ENCODE peak calls at places on chromosomes 7 and 10, in seven cellular contexts. R is CD4-positive, alpha-beta T cell; E is cardiac muscle cell; T is AG04450; O is thyroid gland; P is A549; N is lower lobe of right lung. Q is an unnamed sample.

GRCh38 chr7:126720232-126720631 is 532.5 kb downstream of the GRM8 start:
- DNase-seq in R (no peak), E (no peak), T (no peak), O (no peak), P (no peak), N (no peak), Q (no peak)

GRCh38 chr7:23469150-23469960 is 936 bp downstream of the IGF2BP3 start:
- DNase-seq in R (no peak), E (peak; percentile 54), T (no peak), O (no peak), P (no peak), N (no peak), Q (peak; percentile 21)

GRCh38 chr7:97001221-97001620 is 4.1 kb upstream of the DLX6 start:
- DNase-seq in R (no peak), E (no peak), T (no peak), O (no peak), P (no peak), N (no peak), Q (no peak)

GRCh38 chr7:6435486-6436384 is 12.0 kb downstream of the DAGLB start:
- DNase-seq in R (peak; percentile 83), E (peak; percentile 85), T (peak; percentile 64), O (peak; percentile 60), P (peak; percentile 95), N (peak; percentile 84), Q (peak; percentile 79)

GRCh38 chr10:36170943-36171501 is 528.9 kb upstream of the FZD8 start:
- DNase-seq in R (no peak), E (no peak), T (no peak), O (no peak), P (no peak), N (no peak), Q (no peak)

GRCh38 chr10:121240556-121240955 is 357.7 kb downstream of the FGFR2 start:
- DNase-seq in R (no peak), E (no peak), T (no peak), O (no peak), P (no peak), N (no peak), Q (no peak)

GRCh38 chr10:23439452-23439919 is 611 bp downstream of the OTUD1 start:
- DNase-seq in R (peak; percentile 16), E (peak; percentile 59), T (no peak), O (no peak), P (peak; percentile 17), N (no peak), Q (no peak)

GRCh38 chr7:140062118-140062527 is 628 bp downstream of the PARP12 start:
- DNase-seq in R (peak; percentile 20), E (no peak), T (no peak), O (peak; percentile 33), P (no peak), N (peak; percentile 67), Q (peak; percentile 50)

GRCh38 chr10:116978906-116979305 is 26.1 kb downstream of the SHTN1 start:
- DNase-seq in R (no peak), E (no peak), T (no peak), O (no peak), P (no peak), N (no peak), Q (no peak)

GRCh38 chr7:30930621-30931020 is 19.0 kb downstream of the AQP1 start:
- DNase-seq in R (no peak), E (peak; percentile 92), T (no peak), O (no peak), P (no peak), N (no peak), Q (no peak)

GRCh38 chr7:66250711-66251110 is 45.6 kb downstream of the TPST1 start:
- DNase-seq in R (no peak), E (no peak), T (peak; percentile 38), O (no peak), P (peak; percentile 20), N (no peak), Q (no peak)

GRCh38 chr7:57245206-57245605 is 113.0 kb upstream of the ZNF479 start:
- DNase-seq in R (no peak), E (no peak), T (no peak), O (no peak), P (no peak), N (no peak), Q (no peak)
- H3K9me3 ChIP-seq in R (peaks cover 20% of the 10 kb centered on the region), E (no peaks in the 10 kb centered on the region), T (peaks cover 65% of the 10 kb centered on the region), O (no peaks in the 10 kb centered on the region), P (peaks cover 12% of the 10 kb centered on the region), N (peaks cover 23% of the 10 kb centered on the region), Q (peaks cover 2% of the 10 kb centered on the region)

GRCh38 chr10:131250454-131251145 is 60.9 kb downstream of the TCERG1L start:
- DNase-seq in R (no peak), E (peak; percentile 28), T (no peak), O (peak; percentile 70), P (no peak), N (peak; percentile 35), Q (no peak)

GRCh38 chr10:131249957-131250347 is 61.6 kb downstream of the TCERG1L start:
- DNase-seq in R (no peak), E (peak; percentile 49), T (no peak), O (peak; percentile 19), P (no peak), N (no peak), Q (no peak)

GRCh38 chr10:131252586-131253276 is 58.8 kb downstream of the TCERG1L start:
- DNase-seq in R (no peak), E (no peak), T (no peak), O (no peak), P (no peak), N (peak; percentile 32), Q (no peak)

GRCh38 chr10:131249238-131249956 is 62.1 kb downstream of the TCERG1L start:
- DNase-seq in R (no peak), E (no peak), T (no peak), O (peak; percentile 69), P (no peak), N (peak; percentile 41), Q (no peak)

DNA sequence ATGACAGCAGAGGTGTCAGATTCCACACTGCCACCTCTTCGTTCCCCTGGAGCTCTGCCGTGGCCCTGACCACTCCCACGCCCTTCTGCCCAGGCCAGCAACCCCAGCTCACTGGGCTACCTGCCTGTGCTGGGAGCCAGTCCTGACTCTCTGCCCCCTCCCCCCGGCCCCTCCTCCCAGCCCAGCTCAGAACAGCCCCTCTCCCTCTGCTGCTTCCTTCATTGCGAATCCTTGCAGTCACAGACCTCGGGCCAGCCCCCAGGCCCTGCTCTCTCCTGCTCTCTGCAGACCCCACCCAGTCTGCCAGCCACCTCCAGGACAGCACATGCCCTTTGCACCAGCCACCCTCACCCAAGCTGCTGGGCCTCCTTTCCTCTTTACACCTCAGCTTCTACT is 60.4 kb downstream of the TCERG1L start:
- DNase-seq in R (no peak), E (no peak), T (no peak), O (no peak), P (no peak), N (peak; percentile 24), Q (no peak)
- H3K9me3 ChIP-seq in R (no peaks in the 10 kb centered on the region), E (no peaks in the 10 kb centered on the region), T (peaks cover 86% of the 10 kb centered on the region), O (no peaks in the 10 kb centered on the region), P (no peaks in the 10 kb centered on the region), N (no peaks in the 10 kb centered on the region), Q (peaks cover 3% of the 10 kb centered on the region)

DNA sequence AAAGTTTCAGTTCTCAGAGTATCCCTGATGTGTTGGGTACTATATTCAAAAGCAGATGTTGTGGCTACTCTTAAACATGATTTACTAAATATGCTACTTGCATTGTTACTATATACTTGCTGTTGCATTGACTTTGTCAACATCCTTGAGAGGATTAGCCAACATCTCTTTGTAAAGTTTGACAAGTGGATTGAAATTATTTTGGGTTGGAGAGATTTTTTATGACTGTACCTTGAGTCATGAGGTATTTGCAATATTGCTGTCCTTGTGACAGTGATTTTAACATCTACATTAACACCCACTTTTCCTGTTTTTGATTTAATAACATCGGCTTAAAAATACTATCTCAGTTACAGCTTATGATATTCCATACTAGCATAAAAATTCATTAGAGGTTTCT is 31.9 kb downstream of the MRC1 start:
- DNase-seq in R (no peak), E (no peak), T (no peak), O (no peak), P (no peak), N (no peak), Q (no peak)
- H3K9me3 ChIP-seq in R (no peaks in the 10 kb centered on the region), E (no peaks in the 10 kb centered on the region), T (no peaks in the 10 kb centered on the region), O (no peaks in the 10 kb centered on the region), P (no peaks in the 10 kb centered on the region), N (no peaks in the 10 kb centered on the region), Q (no peaks in the 10 kb centered on the region)

GRCh38 chr7:63057265-63057664 is 941.4 kb upstream of the ZNF722 start:
- DNase-seq in R (no peak), E (no peak), T (no peak), O (no peak), P (no peak), N (no peak), Q (no peak)

DNA sequence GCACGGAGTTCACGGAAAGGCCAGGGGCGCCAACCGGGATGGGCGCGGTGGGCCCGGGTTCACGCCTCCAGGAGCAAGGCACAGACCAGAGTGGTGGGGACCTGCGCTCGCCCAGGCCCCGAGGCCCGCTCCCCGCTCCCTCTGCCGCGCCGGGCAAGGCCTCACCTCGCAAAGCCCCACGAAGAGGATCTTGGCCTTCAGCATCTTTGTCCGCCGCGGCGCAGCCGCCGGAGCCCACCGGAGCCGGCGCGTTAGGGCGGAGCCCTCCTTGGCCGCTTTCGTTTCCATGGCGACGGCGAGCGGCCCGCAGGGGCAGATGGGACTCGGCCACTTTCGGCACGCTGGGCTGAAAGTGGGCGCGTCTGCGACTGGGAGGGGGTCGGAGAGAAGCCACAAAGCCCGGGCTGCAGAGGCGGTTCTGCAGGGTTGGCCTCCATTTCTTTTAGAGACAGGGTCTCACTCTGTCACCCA is 944.4 kb upstream of the ZNF722 start:
- DNase-seq in R (no peak), E (no peak), T (no peak), O (no peak), P (no peak), N (no peak), Q (no peak)
- H3K9me3 ChIP-seq in R (peaks cover 23% of the 10 kb centered on the region), E (no peaks in the 10 kb centered on the region), T (peaks cover 68% of the 10 kb centered on the region), O (no peaks in the 10 kb centered on the region), P (peaks cover 13% of the 10 kb centered on the region), N (peaks cover 12% of the 10 kb centered on the region), Q (peaks cover 5% of the 10 kb centered on the region)

DNA sequence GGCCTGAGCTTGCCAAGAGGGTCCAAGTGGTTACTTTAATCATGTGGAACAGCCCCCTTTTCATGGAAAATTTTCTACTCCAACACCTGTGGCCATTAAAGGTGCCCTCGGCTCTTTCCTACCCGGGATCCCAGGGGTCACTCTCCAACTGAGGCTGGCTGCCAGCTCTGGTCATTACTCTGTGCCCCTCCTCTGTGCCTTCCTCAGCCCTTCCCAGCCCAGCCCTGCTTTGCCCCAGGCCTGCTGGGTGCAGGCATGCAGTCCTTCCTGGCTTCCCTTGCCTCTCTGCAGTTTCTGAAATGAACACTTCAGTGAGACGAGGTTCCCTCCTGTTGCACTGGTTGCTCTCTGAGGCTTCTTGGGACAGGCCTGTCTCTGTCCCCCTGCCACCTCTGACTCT is 951.1 kb upstream of the ZNF722 start:
- DNase-seq in R (no peak), E (no peak), T (no peak), O (no peak), P (no peak), N (no peak), Q (no peak)
- H3K9me3 ChIP-seq in R (peaks cover 35% of the 10 kb centered on the region), E (no peaks in the 10 kb centered on the region), T (peaks cover 66% of the 10 kb centered on the region), O (no peaks in the 10 kb centered on the region), P (peaks cover 3% of the 10 kb centered on the region), N (peaks cover 8% of the 10 kb centered on the region), Q (peaks cover 8% of the 10 kb centered on the region)

GRCh38 chr7:99540542-99540941 is 11.4 kb downstream of the FAM200A start:
- DNase-seq in R (no peak), E (no peak), T (no peak), O (no peak), P (no peak), N (no peak), Q (no peak)
- H3K9me3 ChIP-seq in R (peaks cover 23% of the 10 kb centered on the region), E (peaks cover 4% of the 10 kb centered on the region), T (peaks cover 66% of the 10 kb centered on the region), O (no peaks in the 10 kb centered on the region), P (peaks cover 99% of the 10 kb centered on the region), N (peaks cover 35% of the 10 kb centered on the region), Q (no peaks in the 10 kb centered on the region)

Q was measured in T-helper 17 cell.